ENCODE peak calls at places on chromosomes 4 and X, in ten cellular contexts. C, Z, Y, Q, F, R, B, V, S and U are unnamed samples.
A peak's percentile ranks its signal among the peaks of the same experiment; 100 is the strongest.

GRCh38 chr4:154618708-154619315 is 6.4 kb upstream of the FGG start:
- DNase-seq in C (peak; percentile 11), Z (no peak), Y (peak; percentile 42), Q (no peak), F (no peak), R (peak; percentile 70), B (peak; percentile 73), V (peak; percentile 82), S (peak; percentile 8), U (peak; percentile 9)

GRCh38 chr4:38069271-38069760 is 109.1 kb downstream of the PTTG2 start:
- DNase-seq in C (no peak), Z (peak; percentile 78), Y (no peak), Q (no peak), F (no peak), R (peak; percentile 74), B (peak; percentile 23), V (peak; percentile 86), S (peak; percentile 30), U (no peak)

GRCh38 chr4:123479944-123480343 is 83.3 kb downstream of the SPRY1 start:
- DNase-seq in C (no peak), Z (no peak), Y (no peak), Q (no peak), F (no peak), R (no peak), B (peak; percentile 20), V (peak; percentile 65), S (no peak), U (no peak)

GRCh38 chr4:65472531-65472930 is 197.8 kb downstream of the EPHA5 start:
- DNase-seq in C (no peak), Z (no peak), Y (no peak), Q (no peak), F (no peak), R (no peak), B (no peak), V (no peak), S (no peak), U (no peak)

GRCh38 chrX:340121-340520 is 21.5 kb upstream of the GTPBP6 start:
- DNase-seq in C (no peak), Z (no peak), Y (no peak), Q (no peak), F (peak; percentile 62), R (no peak), B (no peak), V (no peak), S (no peak), U (no peak)

GRCh38 chrX:155632424-155633100 is 19.8 kb upstream of the TMLHE start:
- DNase-seq in C (no peak), Z (no peak), Y (no peak), Q (no peak), F (no peak), R (no peak), B (no peak), V (no peak), S (no peak), U (no peak)

GRCh38 chrX:38117485-38117884 is 103.2 kb downstream of the SRPX start:
- DNase-seq in C (no peak), Z (no peak), Y (no peak), Q (no peak), F (no peak), R (no peak), B (no peak), V (no peak), S (no peak), U (no peak)

GRCh38 chr4:5696341-5696740 is 12.0 kb downstream of the EVC2 start:
- DNase-seq in C (no peak), Z (no peak), Y (no peak), Q (no peak), F (no peak), R (no peak), B (no peak), V (no peak), S (no peak), U (no peak)

GRCh38 chr4:150543042-150543441 is 38.9 kb upstream of the MAB21L2 start:
- DNase-seq in C (no peak), Z (no peak), Y (no peak), Q (no peak), F (no peak), R (no peak), B (no peak), V (no peak), S (no peak), U (no peak)

GRCh38 chrX:68443155-68443868 is 10.0 kb upstream of the OPHN1 start:
- DNase-seq in C (peak; percentile 20), Z (no peak), Y (no peak), Q (no peak), F (no peak), R (no peak), B (no peak), V (no peak), S (no peak), U (no peak)

GRCh38 chr4:169657470-169658107 is 37.2 kb downstream of the CLCN3 start:
- DNase-seq in C (no peak), Z (no peak), Y (no peak), Q (no peak), F (no peak), R (no peak), B (no peak), V (peak; percentile 11), S (no peak), U (no peak)

GRCh38 chrX:36534900-36535299 is 473.3 kb upstream of the FAM47C start:
- DNase-seq in C (no peak), Z (no peak), Y (no peak), Q (no peak), F (no peak), R (no peak), B (no peak), V (no peak), S (no peak), U (no peak)

GRCh38 chr4:68348577-68348976 is 1.3 kb downstream of the YTHDC1 start:
- DNase-seq in C (no peak), Z (no peak), Y (no peak), Q (no peak), F (no peak), R (peak; percentile 19), B (peak; percentile 12), V (no peak), S (no peak), U (no peak)

GRCh38 chr4:155402941-155403340 is 26.2 kb upstream of the MAP9 start:
- DNase-seq in C (no peak), Z (no peak), Y (no peak), Q (no peak), F (no peak), R (no peak), B (no peak), V (peak; percentile 41), S (no peak), U (no peak)

GRCh38 chr4:8290701-8290970 is 21.1 kb downstream of the HTRA3 start:
- DNase-seq in C (no peak), Z (no peak), Y (no peak), Q (peak; percentile 18), F (peak; percentile 15), R (no peak), B (no peak), V (no peak), S (no peak), U (no peak)

GRCh38 chrX:31201503-31201902 is 129.7 kb upstream of the FTHL17 start:
- DNase-seq in C (no peak), Z (no peak), Y (no peak), Q (no peak), F (no peak), R (no peak), B (no peak), V (no peak), S (no peak), U (no peak)

GRCh38 chr4:144495944-144496343 is 150.0 kb upstream of the HHIP start:
- DNase-seq in C (no peak), Z (no peak), Y (no peak), Q (no peak), F (no peak), R (no peak), B (no peak), V (no peak), S (no peak), U (no peak)
- H3K27ac ChIP-seq in C (no peak overlapping the region), Z (no peak overlapping the region), Y (no peak overlapping the region), Q (no peak overlapping the region), F (no peak overlapping the region), R (no peak overlapping the region), B (no peak overlapping the region), V (no peak overlapping the region), S (no peak overlapping the region), U (no peak overlapping the region)

DNA sequence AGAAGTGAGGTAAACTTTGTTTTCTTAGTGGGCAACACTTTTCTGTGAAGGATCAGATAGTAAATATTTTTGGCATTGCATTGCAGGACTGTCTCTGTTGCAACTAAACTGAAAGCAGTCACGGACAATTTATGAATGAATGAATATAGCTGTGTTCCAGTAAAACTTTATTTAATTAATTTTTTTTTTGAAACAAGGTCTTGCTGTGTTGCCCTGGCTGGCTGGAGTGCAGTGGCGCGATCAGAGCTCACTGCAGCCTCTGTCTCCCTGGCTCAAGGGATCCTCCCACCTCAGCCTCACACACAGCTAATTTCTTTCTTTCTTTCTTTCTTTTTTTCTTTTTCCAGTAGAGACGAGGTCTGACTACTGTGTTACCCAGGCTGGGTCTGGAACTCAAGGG is 15.8 kb downstream of the RBM10 start:
- DNase-seq in C (no peak), Z (no peak), Y (peak; percentile 3), Q (no peak), F (peak; percentile 2), R (no peak), B (no peak), V (no peak), S (no peak), U (no peak)
- H3K27ac ChIP-seq in C (no peak overlapping the region), Z (no peak overlapping the region), Y (no peak overlapping the region), Q (no peak overlapping the region), F (no peak overlapping the region), R (no peak overlapping the region), B (no peak overlapping the region), V (no peak overlapping the region), S (no peak overlapping the region), U (no peak overlapping the region)

GRCh38 chrX:76657499-76657898 is 230.0 kb downstream of the MAGEE1 start:
- DNase-seq in C (no peak), Z (no peak), Y (no peak), Q (no peak), F (no peak), R (no peak), B (no peak), V (no peak), S (no peak), U (no peak)
- H3K27ac ChIP-seq in C (no peak overlapping the region), Z (no peak overlapping the region), Y (no peak overlapping the region), Q (no peak overlapping the region), F (no peak overlapping the region), R (no peak overlapping the region), B (no peak overlapping the region), V (no peak overlapping the region), S (no peak overlapping the region), U (no peak overlapping the region)

GRCh38 chrX:153782324-153782723 is 1.5 kb downstream of the SRPK3 start:
- DNase-seq in C (no peak), Z (no peak), Y (peak; percentile 52), Q (no peak), F (no peak), R (peak; percentile 15), B (no peak), V (no peak), S (no peak), U (no peak)
- H3K27ac ChIP-seq in C (no peak overlapping the region), Z (no peak overlapping the region), Y (peak overlapping the region; percentile 72), Q (peak overlapping the region; percentile 81), F (no peak overlapping the region), R (no peak overlapping the region), B (no peak overlapping the region), V (no peak overlapping the region), S (no peak overlapping the region), U (peak overlapping the region; percentile 48)

GRCh38 chrX:13167444-13168207 is 123.2 kb upstream of the FAM9C start:
- DNase-seq in C (no peak), Z (no peak), Y (no peak), Q (peak; percentile 31), F (no peak), R (peak; percentile 78), B (peak; percentile 4), V (peak; percentile 24), S (no peak), U (no peak)
- H3K27ac ChIP-seq in C (no peak overlapping the region), Z (peak overlapping the region; percentile 37), Y (peak overlapping the region; percentile 17), Q (peak overlapping the region; percentile 22), F (no peak overlapping the region), R (peak overlapping the region; percentile 90), B (no peak overlapping the region), V (peak overlapping the region; percentile 79), S (no peak overlapping the region), U (peak overlapping the region; percentile 62)